ENCODE peak calls at places on chromosomes 4 and X, in nine cellular contexts. A, O, M, W, S, G, N, C and H are unnamed samples.

GRCh38 chr4:24686866-24687672 is 102.7 kb upstream of the DHX15 start:
- DNase-seq in A (peak; percentile 20), C (peak; percentile 88), G (no peak), S (no peak), W (peak; percentile 36), M (no peak), O (no peak), N (peak; percentile 53), H (no peak)

GRCh38 chrX:71992711-71993110 is 82.1 kb downstream of the NHSL2 start:
- DNase-seq in C (no peak), M (no peak), N (no peak), W (no peak), G (peak; percentile 43), A (no peak), S (no peak), O (no peak), H (no peak)

GRCh38 chr4:8559011-8559410 is 21.2 kb upstream of the GPR78 start:
- DNase-seq in C (no peak), S (no peak), M (no peak), N (no peak), G (no peak), A (no peak), W (no peak), O (no peak), H (no peak)

GRCh38 chrX:70026851-70027200 is 22.9 kb downstream of the AWAT2 start:
- DNase-seq in C (no peak), M (no peak), A (no peak), S (no peak), G (no peak), W (no peak), O (no peak), N (no peak), H (no peak)

GRCh38 chr4:141391293-141391692 is 170.6 kb downstream of the ZNF330 start:
- DNase-seq in G (no peak), S (no peak), N (no peak), M (no peak), W (no peak), A (no peak), O (peak; percentile 37), C (no peak), H (no peak)

GRCh38 chr4:130632731-130633604 is 1537.0 kb downstream of the C4orf33 start:
- DNase-seq in M (no peak), O (peak; percentile 54), W (no peak), G (no peak), C (no peak), S (no peak), A (no peak), N (no peak), H (no peak)

GRCh38 chr4:150619032-150619431 is 37.1 kb downstream of the MAB21L2 start:
- DNase-seq in S (no peak), A (no peak), M (no peak), W (no peak), O (peak; percentile 2), N (no peak), G (no peak), C (no peak), H (no peak)

GRCh38 chr4:120520761-120521160 is 401.8 kb downstream of the PRDM5 start:
- DNase-seq in W (no peak), G (no peak), N (no peak), S (no peak), C (no peak), M (no peak), O (no peak), A (no peak), H (no peak)

GRCh38 chr4:183375156-183375555 is 52.9 kb upstream of the CLDN24 start:
- DNase-seq in A (no peak), M (no peak), G (no peak), O (no peak), W (no peak), N (no peak), C (no peak), S (no peak), H (no peak)

GRCh38 chr4:42293967-42294822 is 103.1 kb upstream of the SHISA3 start:
- DNase-seq in S (no peak), A (no peak), W (no peak), C (no peak), N (no peak), M (no peak), O (no peak), G (no peak), H (no peak)

GRCh38 chr4:129323630-129324029 is 227.7 kb downstream of the C4orf33 start:
- DNase-seq in G (no peak), S (no peak), C (no peak), O (no peak), A (no peak), M (no peak), N (no peak), W (no peak), H (no peak)

GRCh38 chr4:15451181-15451865 is 18.4 kb upstream of the CC2D2A start:
- DNase-seq in W (no peak), G (no peak), S (no peak), A (no peak), O (peak; percentile 55), C (no peak), M (no peak), N (no peak), H (no peak)

DNA sequence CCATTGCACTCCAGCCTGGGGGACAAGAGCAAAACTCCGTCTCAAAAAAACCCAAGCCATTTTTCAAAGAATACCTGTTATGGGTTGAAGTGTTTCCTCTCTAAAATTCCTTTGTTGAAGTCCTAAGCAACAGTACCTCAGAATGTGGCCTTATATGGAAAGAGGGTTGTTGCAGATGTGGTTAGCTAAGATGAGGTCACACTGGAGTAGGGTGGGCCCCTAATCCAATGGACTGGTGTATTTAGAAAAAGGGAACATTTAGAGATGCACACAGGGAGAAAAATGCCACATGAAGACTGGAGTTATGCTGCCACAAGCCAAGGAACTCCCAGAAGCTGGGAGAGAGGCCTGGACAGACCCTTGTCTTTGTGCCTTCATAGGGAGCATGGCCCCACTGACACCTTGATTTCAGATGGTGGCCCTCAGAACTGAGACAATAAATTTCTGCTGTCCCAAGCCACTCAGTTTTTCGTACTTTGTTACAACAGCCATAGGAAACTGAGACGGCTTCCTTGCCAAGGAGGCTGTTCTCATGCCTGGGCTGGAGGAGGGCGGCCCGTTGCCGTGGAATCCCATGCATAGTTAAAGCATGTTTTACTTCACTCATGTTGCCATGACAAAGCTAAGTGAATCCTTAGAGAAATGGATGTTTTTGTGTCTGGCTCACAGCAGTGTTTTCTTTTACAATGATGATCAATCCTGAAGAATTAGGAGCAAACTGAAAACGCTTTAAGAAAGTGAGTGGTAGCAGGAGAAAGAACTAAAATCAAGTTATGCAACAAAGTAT is 16.5 kb downstream of the TRAPPC2 start:
- DNase-seq in C (no peak), S (no peak), N (no peak), A (no peak), W (no peak), G (no peak), O (peak; percentile 69), M (no peak), H (no peak)
- H3K27ac ChIP-seq in C (no peak overlapping the region), S (no peak overlapping the region), N (no peak overlapping the region), A (no peak overlapping the region), W (no peak overlapping the region), G (no peak overlapping the region), O (peak overlapping the region; percentile 71), M (no peak overlapping the region), H (peak overlapping the region; percentile 29)

GRCh38 chr4:156578713-156579112 is 392.9 kb downstream of the PDGFC start:
- DNase-seq in S (no peak), W (no peak), N (no peak), M (no peak), C (no peak), A (no peak), G (no peak), O (no peak), H (no peak)

GRCh38 chr4:156576946-156577345 is 394.7 kb downstream of the PDGFC start:
- DNase-seq in N (no peak), C (no peak), G (no peak), S (no peak), W (no peak), M (no peak), A (no peak), O (peak; percentile 21), H (no peak)

GRCh38 chr4:156578005-156578404 is 393.6 kb downstream of the PDGFC start:
- DNase-seq in W (no peak), A (no peak), S (no peak), M (no peak), O (no peak), N (no peak), C (no peak), G (no peak), H (no peak)

GRCh38 chr4:156571146-156571545 is 400.5 kb downstream of the PDGFC start:
- DNase-seq in N (no peak), A (no peak), S (no peak), M (no peak), W (no peak), G (no peak), C (no peak), O (no peak), H (peak; percentile 78)

DNA sequence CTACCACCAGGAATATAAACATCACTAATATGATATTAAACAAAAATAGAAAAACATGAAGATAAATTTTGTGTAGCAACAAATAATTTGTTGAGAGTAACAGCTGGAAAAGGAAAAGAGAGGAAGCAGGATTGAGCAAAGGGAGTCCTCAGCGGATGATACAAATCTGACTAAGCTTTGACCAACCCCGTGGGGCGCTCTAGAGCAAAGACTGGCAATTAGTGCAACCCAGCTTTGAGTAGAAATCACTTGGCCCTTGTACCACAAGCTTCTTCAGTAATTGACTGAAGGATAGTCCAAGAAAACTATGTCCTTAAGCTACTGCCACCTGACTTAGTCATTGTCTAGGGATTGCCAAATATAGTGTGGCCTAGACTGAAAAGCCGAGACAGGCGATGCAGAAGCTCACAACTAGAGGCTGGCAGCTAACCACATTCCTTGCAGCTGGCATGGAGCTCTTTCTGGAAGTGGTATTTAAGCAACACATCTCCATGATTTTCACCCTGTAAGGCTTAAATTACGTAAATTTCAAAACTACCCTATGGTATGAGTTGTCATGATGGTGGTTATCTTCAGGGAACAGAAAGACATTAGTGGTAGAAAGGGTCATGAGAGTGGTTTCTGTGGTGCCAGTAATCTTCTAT is 396.0 kb downstream of the PDGFC start:
- DNase-seq in A (no peak), W (no peak), S (no peak), N (no peak), C (peak; percentile 60), M (no peak), G (no peak), O (peak; percentile 59), H (no peak)
- TF ChIP-seq CTCF in A (no peak), W (no peak), S (no peak), N (no peak), C (peak; percentile 31), M (no peak), G (no peak), O (no peak), H (no peak)

GRCh38 chr4:81031389-81032173 is 1.1 kb downstream of the BMP3 start:
- DNase-seq in G (no peak), N (peak; percentile 53), A (no peak), O (no peak), C (peak; percentile 69), W (no peak), M (no peak), S (no peak), H (no peak)
- H3K4me3 ChIP-seq in G (peak overlapping the region; percentile 42), N (peak overlapping the region; percentile 52), A (no peak overlapping the region), O (no peak overlapping the region), C (peak overlapping the region; percentile 31), W (no peak overlapping the region), M (peak overlapping the region; percentile 42), S (peak overlapping the region; percentile 54), H (peak overlapping the region; percentile 62)

DNA sequence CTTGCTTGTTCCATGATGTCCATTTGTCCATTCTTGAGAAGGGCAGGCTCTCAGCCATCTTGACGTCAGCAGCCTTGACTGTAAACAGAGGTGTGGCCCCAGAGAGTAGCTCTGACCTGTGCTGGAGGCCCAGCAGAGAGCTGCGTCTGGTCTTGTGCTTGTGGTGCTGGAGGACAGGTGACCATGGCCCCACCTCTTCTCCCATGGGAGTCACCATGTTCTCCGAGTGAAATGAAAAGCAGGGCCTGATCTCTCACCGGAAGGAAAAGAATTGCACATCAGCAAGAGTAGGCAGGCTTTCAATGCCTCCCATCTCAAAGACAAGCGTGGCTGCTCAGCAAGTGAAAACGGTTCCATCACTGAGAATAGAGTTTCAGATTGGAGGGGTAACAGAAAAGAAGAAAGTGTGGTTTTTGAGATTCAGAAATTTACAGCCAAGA is 11.5 kb downstream of the PARM1 start:
- DNase-seq in A (peak; percentile 72), C (no peak), N (peak; percentile 69), M (no peak), W (no peak), G (no peak), S (no peak), O (no peak), H (no peak)
- H3K27ac ChIP-seq in A (peak overlapping the region; percentile 73), C (no peak overlapping the region), N (no peak overlapping the region), M (no peak overlapping the region), W (no peak overlapping the region), G (no peak overlapping the region), S (no peak overlapping the region), O (no peak overlapping the region), H (no peak overlapping the region)